ENCODE peak calls at places on chromosomes 12 and 14, in four cellular contexts. One of them, this sample, is unnamed.

GRCh38 chr14:94926176-94926575 is 156.3 kb upstream of the GSC start:
- DNase-seq in brain microvascular endothelial cell: no peak
- DNase-seq in left lung: no peak
- DNase-seq in upper lobe of right lung: no peak
- DNase-seq in this sample: no peak

GRCh38 chr14:24734917-24735500 is 101.0 kb upstream of the GZMB start:
- DNase-seq in left lung: no peak
- DNase-seq in upper lobe of right lung: no peak
- DNase-seq in brain microvascular endothelial cell: peak; percentile 11
- DNase-seq in this sample: no peak

GRCh38 chr14:101595887-101596721 is 34.8 kb downstream of the DIO3 start:
- DNase-seq in upper lobe of right lung: no peak
- DNase-seq in left lung: peak; percentile 40
- DNase-seq in brain microvascular endothelial cell: no peak
- DNase-seq in this sample: no peak

GRCh38 chr14:96803958-96804357 is 6.8 kb downstream of the VRK1 start:
- DNase-seq in left lung: no peak
- DNase-seq in upper lobe of right lung: no peak
- DNase-seq in brain microvascular endothelial cell: no peak
- DNase-seq in this sample: no peak

GRCh38 chr14:102338724-102339123 is 19.2 kb downstream of the ZNF839 start:
- DNase-seq in brain microvascular endothelial cell: no peak
- DNase-seq in upper lobe of right lung: peak; percentile 31
- DNase-seq in left lung: no peak
- DNase-seq in this sample: no peak

GRCh38 chr14:92903359-92903758 is 19.6 kb upstream of the CHGA start:
- DNase-seq in brain microvascular endothelial cell: no peak
- DNase-seq in left lung: no peak
- DNase-seq in upper lobe of right lung: no peak
- DNase-seq in this sample: no peak

GRCh38 chr14:78254911-78255431 is 84.8 kb downstream of the NRXN3 start:
- DNase-seq in brain microvascular endothelial cell: no peak
- DNase-seq in upper lobe of right lung: no peak
- DNase-seq in left lung: no peak
- DNase-seq in this sample: no peak

GRCh38 chr12:126202138-126202537 is 1136.9 kb downstream of the AACS start:
- DNase-seq in left lung: no peak
- DNase-seq in brain microvascular endothelial cell: no peak
- DNase-seq in upper lobe of right lung: no peak
- DNase-seq in this sample: no peak

GRCh38 chr14:27372771-27373170 is 774.9 kb upstream of the NOVA1 start:
- DNase-seq in upper lobe of right lung: no peak
- DNase-seq in brain microvascular endothelial cell: no peak
- DNase-seq in left lung: no peak
- DNase-seq in this sample: no peak

GRCh38 chr12:45182511-45182910 is 33.4 kb upstream of the ANO6 start:
- DNase-seq in upper lobe of right lung: no peak
- DNase-seq in brain microvascular endothelial cell: no peak
- DNase-seq in left lung: no peak
- DNase-seq in this sample: no peak

GRCh38 chr14:55777867-55778266 is 197.9 kb downstream of the KTN1 start:
- DNase-seq in left lung: no peak
- DNase-seq in brain microvascular endothelial cell: no peak
- DNase-seq in upper lobe of right lung: no peak
- DNase-seq in this sample: no peak

GRCh38 chr14:28926091-28926490 is 159.5 kb downstream of the FOXG1 start:
- DNase-seq in left lung: no peak
- DNase-seq in upper lobe of right lung: no peak
- DNase-seq in brain microvascular endothelial cell: no peak
- DNase-seq in this sample: no peak

GRCh38 chr12:124567035-124567672 is at the start of gene NCOR2:
- DNase-seq in brain microvascular endothelial cell: no peak
- DNase-seq in upper lobe of right lung: peak; percentile 78
- DNase-seq in left lung: peak; percentile 88
- DNase-seq in this sample: no peak

GRCh38 chr12:1906579-1906978 is 11.9 kb downstream of the CACNA2D4 start:
- DNase-seq in upper lobe of right lung: no peak
- DNase-seq in brain microvascular endothelial cell: no peak
- DNase-seq in left lung: no peak
- DNase-seq in this sample: no peak

GRCh38 chr12:51971679-51972423 is 20.4 kb downstream of the ACVR1B start:
- DNase-seq in upper lobe of right lung: no peak
- DNase-seq in brain microvascular endothelial cell: no peak
- DNase-seq in left lung: no peak
- DNase-seq in this sample: no peak

GRCh38 chr12:11780521-11781101 is 131.1 kb downstream of the ETV6 start:
- DNase-seq in upper lobe of right lung: no peak
- DNase-seq in left lung: no peak
- DNase-seq in brain microvascular endothelial cell: no peak
- DNase-seq in this sample: no peak

GRCh38 chr14:91388551-91388975 is 29.1 kb downstream of the CCDC88C start:
- DNase-seq in left lung: no peak
- DNase-seq in brain microvascular endothelial cell: no peak
- DNase-seq in upper lobe of right lung: no peak
- DNase-seq in this sample: no peak

GRCh38 chr12:68667286-68667685 is 19.5 kb upstream of the NUP107 start:
- DNase-seq in left lung: no peak
- DNase-seq in brain microvascular endothelial cell: no peak
- DNase-seq in upper lobe of right lung: no peak
- DNase-seq in this sample: no peak

GRCh38 chr12:68667896-68668295 is 18.9 kb upstream of the NUP107 start:
- DNase-seq in upper lobe of right lung: no peak
- DNase-seq in left lung: no peak
- DNase-seq in brain microvascular endothelial cell: no peak
- DNase-seq in this sample: no peak

GRCh38 chr12:68665016-68665569 is 21.7 kb upstream of the NUP107 start:
- DNase-seq in brain microvascular endothelial cell: no peak
- DNase-seq in left lung: no peak
- DNase-seq in upper lobe of right lung: no peak
- DNase-seq in this sample: no peak
- TF ChIP-seq CTCF in brain microvascular endothelial cell: no peak
- TF ChIP-seq CTCF in left lung: no peak
- TF ChIP-seq CTCF in upper lobe of right lung: no peak
- TF ChIP-seq CTCF in this sample: no peak

GRCh38 chr14:67335781-67336180 is 23.8 kb downstream of the ATP6V1D start:
- DNase-seq in upper lobe of right lung: no peak
- DNase-seq in left lung: no peak
- DNase-seq in brain microvascular endothelial cell: no peak
- DNase-seq in this sample: no peak
- TF ChIP-seq CTCF in upper lobe of right lung: peak; percentile 31
- TF ChIP-seq CTCF in left lung: no peak
- TF ChIP-seq CTCF in brain microvascular endothelial cell: peak; percentile 60
- TF ChIP-seq CTCF in this sample: no peak

GRCh38 chr12:94714378-94714777 is 64.0 kb upstream of the TMCC3 start:
- DNase-seq in brain microvascular endothelial cell: peak; percentile 85
- DNase-seq in left lung: no peak
- DNase-seq in upper lobe of right lung: no peak
- DNase-seq in this sample: no peak

GRCh38 chr12:94707892-94708291 is 57.5 kb upstream of the TMCC3 start:
- DNase-seq in left lung: no peak
- DNase-seq in upper lobe of right lung: no peak
- DNase-seq in brain microvascular endothelial cell: peak; percentile 89
- DNase-seq in this sample: no peak

GRCh38 chr12:94712852-94713545 is 62.6 kb upstream of the TMCC3 start:
- DNase-seq in upper lobe of right lung: no peak
- DNase-seq in brain microvascular endothelial cell: no peak
- DNase-seq in left lung: no peak
- DNase-seq in this sample: no peak

GRCh38 chr12:94706250-94706661 is 55.9 kb upstream of the TMCC3 start:
- DNase-seq in left lung: no peak
- DNase-seq in brain microvascular endothelial cell: peak; percentile 50
- DNase-seq in upper lobe of right lung: no peak
- DNase-seq in this sample: no peak

DNA sequence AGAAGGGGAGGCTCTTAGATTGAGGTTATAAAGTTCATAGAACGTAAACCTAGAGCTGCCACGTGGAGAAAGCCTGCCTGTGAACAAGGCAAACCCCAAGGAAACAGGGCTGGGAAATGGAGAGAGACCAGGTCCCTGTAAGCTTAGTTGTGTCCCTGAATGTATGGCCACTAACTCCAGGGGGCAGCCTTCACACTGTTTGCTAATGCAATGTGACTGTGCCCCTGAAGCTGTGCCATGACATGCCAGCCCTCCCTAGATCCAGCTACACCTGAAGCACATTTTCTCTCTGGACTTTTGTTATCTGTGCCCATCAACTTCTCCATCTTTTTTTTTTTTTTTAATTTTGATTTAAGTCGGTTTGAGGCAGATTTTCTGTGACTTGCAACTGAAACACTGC is 60.6 kb upstream of the TMCC3 start:
- DNase-seq in left lung: no peak
- DNase-seq in brain microvascular endothelial cell: no peak
- DNase-seq in upper lobe of right lung: no peak
- DNase-seq in this sample: no peak
- TF ChIP-seq CTCF in left lung: no peak
- TF ChIP-seq CTCF in brain microvascular endothelial cell: peak; percentile 65
- TF ChIP-seq CTCF in upper lobe of right lung: peak; percentile 28
- TF ChIP-seq CTCF in this sample: no peak

GRCh38 chr14:61556455-61556854 is 138.9 kb upstream of the HIF1A start:
- DNase-seq in left lung: no peak
- DNase-seq in brain microvascular endothelial cell: no peak
- DNase-seq in upper lobe of right lung: no peak
- DNase-seq in this sample: no peak
- TF ChIP-seq CTCF in left lung: no peak
- TF ChIP-seq CTCF in brain microvascular endothelial cell: no peak
- TF ChIP-seq CTCF in upper lobe of right lung: no peak
- TF ChIP-seq CTCF in this sample: no peak

DNA sequence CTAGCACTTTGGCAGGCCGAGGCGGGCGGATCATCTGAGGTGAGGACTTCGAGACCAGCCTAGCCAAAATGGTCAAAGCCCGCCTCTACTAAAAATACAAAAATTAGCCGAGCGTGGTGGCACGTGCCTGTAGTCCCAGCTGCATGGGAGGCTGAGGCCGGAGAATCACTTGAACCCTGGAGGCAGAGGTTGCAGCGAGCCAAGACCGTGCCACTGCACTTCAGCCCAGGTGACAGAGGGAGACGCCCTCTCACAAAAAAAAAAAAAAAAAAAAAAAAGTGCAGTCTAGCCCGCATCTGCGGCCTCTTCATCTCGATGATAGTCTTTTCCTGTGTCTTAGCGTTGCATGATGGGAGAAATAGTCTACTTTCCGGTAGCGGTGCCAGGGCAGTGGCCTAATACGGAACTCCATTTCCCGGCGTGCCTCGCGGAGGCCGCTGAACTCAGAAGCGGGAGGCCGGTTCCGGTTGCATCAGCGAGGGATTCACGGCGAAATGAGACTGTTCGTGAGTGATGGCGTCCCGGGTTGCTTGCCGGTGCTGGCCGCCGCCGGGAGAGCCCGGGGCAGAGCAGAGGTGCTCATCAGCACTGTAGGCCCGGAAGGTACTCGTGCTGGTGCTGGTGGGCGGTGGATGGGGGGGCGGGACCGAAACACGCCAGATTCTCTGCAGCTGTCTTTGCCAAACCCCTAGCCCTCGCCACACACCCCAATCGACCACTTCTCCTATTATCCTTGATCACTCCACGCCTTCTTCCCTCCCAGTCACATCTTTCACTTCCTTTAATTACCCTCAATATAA is at the start of gene MARS1:
- DNase-seq in upper lobe of right lung: peak; percentile 97
- DNase-seq in brain microvascular endothelial cell: peak; percentile 95
- DNase-seq in left lung: peak; percentile 97
- DNase-seq in this sample: peak; percentile 83
- TF ChIP-seq CTCF in upper lobe of right lung: no peak
- TF ChIP-seq CTCF in brain microvascular endothelial cell: no peak
- TF ChIP-seq CTCF in left lung: no peak
- TF ChIP-seq CTCF in this sample: no peak

DNA sequence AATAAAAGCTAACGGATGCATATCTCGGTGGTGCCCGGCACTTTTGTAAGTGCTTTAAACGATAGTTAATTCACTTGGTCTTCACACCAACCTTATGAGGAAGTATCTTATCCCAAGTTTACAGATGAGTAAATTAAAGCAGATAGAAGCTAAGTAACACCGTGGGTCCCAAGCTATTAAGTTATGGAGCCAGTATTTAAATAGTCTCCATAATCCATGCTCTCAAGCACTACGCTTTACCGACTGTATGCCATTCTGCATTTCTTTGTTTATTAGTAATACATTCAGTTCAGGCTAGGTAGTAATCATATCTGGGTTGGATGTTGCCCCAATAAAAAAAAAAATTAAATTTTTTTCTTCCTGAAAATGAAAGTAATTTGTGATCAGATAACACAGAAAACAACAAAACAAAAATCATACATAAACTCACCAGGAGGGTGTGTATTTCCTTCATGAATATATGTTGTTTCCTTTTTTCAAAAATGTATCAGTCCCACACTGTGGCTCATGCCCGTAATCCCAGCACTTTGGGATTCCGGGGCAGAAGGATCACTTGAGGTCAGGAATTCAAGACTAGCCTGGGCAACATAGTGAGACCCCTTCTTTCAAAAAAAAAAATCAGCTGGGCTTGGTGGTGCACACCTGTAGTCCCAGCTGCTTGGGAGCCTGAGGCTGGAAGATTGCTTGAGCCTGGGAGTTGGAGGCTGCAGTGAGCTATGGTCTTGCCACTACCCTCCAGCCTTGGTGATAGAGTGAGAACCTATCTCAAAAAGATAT is 1.4 kb upstream of the M6PR start:
- DNase-seq in upper lobe of right lung: no peak
- DNase-seq in left lung: no peak
- DNase-seq in brain microvascular endothelial cell: no peak
- DNase-seq in this sample: no peak
- TF ChIP-seq CTCF in upper lobe of right lung: peak; percentile 7
- TF ChIP-seq CTCF in left lung: no peak
- TF ChIP-seq CTCF in brain microvascular endothelial cell: no peak
- TF ChIP-seq CTCF in this sample: no peak